ENCODE peak calls at places on chromosome 12, in four cellular contexts. B is stomach; P is PC-3; Q is naive thymus-derived CD4-positive, alpha-beta T cell. E is an unnamed sample.

GRCh38 chr12:117098361-117099217 is 627 bp downstream of the TESC start:
- DNase-seq in B (peak), Q (peak), P (no peak), E (peak)

GRCh38 chr12:104519190-104519857 is 62.6 kb downstream of the CHST11 start:
- DNase-seq in P (no peak), B (no peak), Q (no peak), E (peak)

GRCh38 chr12:122872815-122873361 is 23.0 kb downstream of the VPS37B start:
- DNase-seq in Q (no peak), P (no peak), B (peak), E (no peak)

GRCh38 chr12:47636908-47637780 is 68.7 kb downstream of the RPAP3 start:
- DNase-seq in P (peak), Q (no peak), B (peak), E (peak)

GRCh38 chr12:124750787-124751471 is 112.7 kb downstream of the SCARB1 start:
- DNase-seq in P (no peak), B (no peak), Q (no peak), E (peak)

GRCh38 chr12:1851126-1851791 is 30.9 kb downstream of the LRTM2 start:
- DNase-seq in Q (no peak), B (no peak), P (peak), E (no peak)

GRCh38 chr12:57047981-57048380 is 1.9 kb downstream of the MYO1A start:
- DNase-seq in Q (no peak), P (no peak), B (no peak), E (no peak)

GRCh38 chr12:1630827-1631591 is 2.0 kb downstream of the WNT5B start:
- DNase-seq in B (no peak), P (no peak), Q (no peak), E (no peak)

GRCh38 chr12:69519871-69520270 is 49.7 kb downstream of the FRS2 start:
- DNase-seq in Q (no peak), P (no peak), B (no peak), E (no peak)

GRCh38 chr12:89345830-89346740 is 6.2 kb downstream of the DUSP6 start:
- DNase-seq in Q (no peak), B (peak), P (peak), E (peak)

GRCh38 chr12:109888179-109889020 is 8.1 kb upstream of the GLTP start:
- DNase-seq in B (no peak), P (peak), Q (no peak), E (no peak)

GRCh38 chr12:104356231-104357115 is 52.9 kb downstream of the EID3 start:
- DNase-seq in P (no peak), Q (no peak), B (no peak), E (no peak)

GRCh38 chr12:5965950-5966383 is 20.9 kb upstream of the ANO2 start:
- DNase-seq in P (peak), B (peak), Q (peak), E (peak)

GRCh38 chr12:94560416-94561221 is 89.7 kb downstream of the TMCC3 start:
- DNase-seq in Q (no peak), P (peak), B (no peak), E (no peak)

GRCh38 chr12:68963456-68963859 is 30.5 kb upstream of the CPM start:
- DNase-seq in Q (no peak), B (no peak), P (no peak), E (no peak)

GRCh38 chr12:20183563-20183962 is 184.8 kb upstream of the PDE3A start:
- DNase-seq in Q (no peak), B (no peak), P (no peak), E (no peak)

DNA sequence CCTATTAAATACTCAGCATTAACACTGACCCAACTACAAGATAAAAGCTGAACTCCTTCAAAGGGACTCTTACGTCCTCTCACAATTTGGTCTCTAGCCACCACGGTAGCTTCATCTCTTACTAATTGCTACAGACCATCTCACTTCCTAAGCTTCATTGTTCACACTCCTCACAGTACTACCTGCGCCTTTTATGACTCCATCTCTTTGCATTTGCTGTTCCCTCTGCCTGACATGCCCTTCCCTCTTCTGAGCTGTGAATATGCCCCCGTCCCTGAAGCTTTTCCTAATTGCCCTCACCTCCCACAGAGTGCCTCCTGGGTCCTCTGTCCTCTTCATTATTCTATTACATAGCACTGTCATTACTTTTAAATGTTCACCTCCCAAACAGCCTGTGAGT is 2.5 kb downstream of the EEA1 start:
- DNase-seq in P (no peak), B (no peak), Q (no peak), E (no peak)
- H3K27ac ChIP-seq in P (no peak), B (peak), Q (peak), E (peak)

GRCh38 chr12:130566446-130567155 is 149.5 kb downstream of the RIMBP2 start:
- DNase-seq in Q (no peak), P (no peak), B (no peak), E (no peak)
- H3K27ac ChIP-seq in Q (no peak), P (no peak), B (no peak), E (no peak)

GRCh38 chr12:67534671-67535070 is 113.9 kb upstream of the DYRK2 start:
- DNase-seq in Q (no peak), B (no peak), P (peak), E (no peak)

GRCh38 chr12:67531519-67531918 is 117.0 kb upstream of the DYRK2 start:
- DNase-seq in B (no peak), P (no peak), Q (no peak), E (no peak)

GRCh38 chr12:67534046-67534445 is 114.5 kb upstream of the DYRK2 start:
- DNase-seq in P (no peak), B (no peak), Q (no peak), E (no peak)

GRCh38 chr12:67533159-67533558 is 115.4 kb upstream of the DYRK2 start:
- DNase-seq in Q (no peak), P (no peak), B (no peak), E (no peak)

GRCh38 chr12:67535176-67535575 is 113.4 kb upstream of the DYRK2 start:
- DNase-seq in B (no peak), Q (no peak), P (no peak), E (no peak)
- H3K27ac ChIP-seq in B (no peak), Q (no peak), P (no peak), E (no peak)

DNA sequence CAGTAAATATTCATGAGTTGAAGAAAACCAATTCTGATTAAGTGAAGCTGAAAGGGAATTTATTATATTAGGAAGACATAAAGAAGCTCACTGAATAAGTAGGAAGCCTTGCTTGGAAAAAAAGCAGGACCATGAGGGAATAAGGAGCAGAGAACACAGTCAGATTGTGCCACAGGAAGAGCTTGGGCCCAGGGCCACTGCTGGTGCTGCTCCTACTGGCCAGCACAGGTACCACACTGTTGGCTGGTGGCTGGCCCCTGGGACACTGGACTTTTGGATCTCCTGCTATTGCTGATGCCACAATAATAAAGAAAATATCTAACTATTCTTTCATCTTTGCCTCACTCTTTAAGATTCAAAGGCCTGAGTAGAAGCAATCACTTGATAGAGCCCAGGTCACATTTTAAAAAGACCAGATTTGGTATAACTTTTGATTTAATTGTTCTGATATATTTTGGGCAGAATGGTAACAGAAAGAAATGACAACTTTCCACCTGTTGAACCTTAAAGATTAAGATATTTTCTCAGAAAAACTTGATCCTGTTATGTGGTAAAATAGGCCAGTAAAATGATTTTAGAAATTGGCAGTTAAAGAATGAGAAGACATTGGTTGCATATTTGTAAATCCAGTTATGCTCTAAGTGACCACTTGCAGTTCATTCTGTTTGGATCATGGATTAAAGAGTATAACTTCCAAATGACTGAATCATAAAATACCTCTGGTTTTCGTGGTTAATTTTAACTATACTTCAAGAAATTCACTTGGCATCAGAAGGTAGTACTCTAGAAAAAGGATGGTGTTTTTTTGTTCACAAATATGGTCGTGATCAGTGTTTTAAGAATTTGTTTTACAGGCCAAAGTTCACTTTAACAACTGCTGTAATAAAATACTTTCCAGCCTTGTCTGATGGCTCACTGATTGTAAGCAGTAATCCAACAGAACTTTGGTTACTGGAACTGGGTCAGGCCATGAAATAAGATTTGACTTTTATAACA is 68.3 kb downstream of the DERA start:
- DNase-seq in Q (no peak), P (peak), B (no peak), E (no peak)
- H3K27ac ChIP-seq in Q (no peak), P (peak), B (peak), E (no peak)